ENCODE peak calls at places on chromosomes 11 and 22, in five cellular contexts. I, S, V, J and K are unnamed samples.

GRCh38 chr11:70421123-70421522 is 22.8 kb downstream of the CTTN start:
- DNase-seq in I (no peak), S (no peak), V (no peak), J (no peak), K (no peak)

GRCh38 chr11:69295995-69296889 is 2.3 kb downstream of the MYEOV start:
- DNase-seq in I (no peak), S (peak), V (peak), J (no peak), K (peak)

GRCh38 chr22:37557321-37558001 is 2.8 kb upstream of the CDC42EP1 start:
- DNase-seq in I (no peak), S (no peak), V (no peak), J (no peak), K (no peak)

GRCh38 chr11:19820100-19820499 is 107.5 kb downstream of the NAV2 start:
- DNase-seq in I (no peak), S (peak), V (no peak), J (no peak), K (no peak)

GRCh38 chr11:76083563-76084451 is 122.5 kb downstream of the WNT11 start:
- DNase-seq in I (no peak), S (peak), V (no peak), J (no peak), K (no peak)

GRCh38 chr11:11789735-11790369 is 51.9 kb upstream of the USP47 start:
- DNase-seq in I (no peak), S (peak), V (no peak), J (peak), K (no peak)

GRCh38 chr11:79498681-79499080 is 57.9 kb upstream of the TENM4 start:
- DNase-seq in I (no peak), S (no peak), V (no peak), J (no peak), K (no peak)

GRCh38 chr22:25940479-25940878 is 198.5 kb downstream of the MYO18B start:
- DNase-seq in I (no peak), S (no peak), V (no peak), J (no peak), K (no peak)

GRCh38 chr11:112322173-112322813 is 61.6 kb upstream of the PLET1 start:
- DNase-seq in I (no peak), S (no peak), V (no peak), J (no peak), K (no peak)

GRCh38 chr11:62611705-62612365 is 740 bp downstream of the EML3 start:
- DNase-seq in I (no peak), S (peak), V (no peak), J (peak), K (peak)

GRCh38 chr22:19814428-19814827 is 40.2 kb downstream of the GNB1L start:
- DNase-seq in I (no peak), S (no peak), V (no peak), J (no peak), K (no peak)

GRCh38 chr11:69587454-69588081 is 53.4 kb upstream of the CCND1 start:
- DNase-seq in I (peak), S (no peak), V (no peak), J (no peak), K (peak)

GRCh38 chr11:14537134-14537599 is 17.0 kb upstream of the PSMA1 start:
- DNase-seq in I (no peak), S (peak), V (peak), J (peak), K (peak)

GRCh38 chr11:111449696-111450479 is 62.3 kb downstream of the BTG4 start:
- DNase-seq in I (no peak), S (no peak), V (no peak), J (no peak), K (no peak)

GRCh38 chr11:126341760-126342161 is 13.7 kb upstream of the ST3GAL4 start:
- DNase-seq in I (no peak), S (peak), V (no peak), J (no peak), K (peak)

GRCh38 chr11:2940166-2940929 is 11.1 kb upstream of the PHLDA2 start:
- DNase-seq in I (peak), S (no peak), V (no peak), J (no peak), K (peak)

GRCh38 chr22:32723632-32724031 is 77.9 kb upstream of the TIMP3 start:
- DNase-seq in I (no peak), S (peak), V (peak), J (no peak), K (peak)

GRCh38 chr22:45865561-45866397 is 111.2 kb downstream of the WNT7B start:
- DNase-seq in I (no peak), S (no peak), V (no peak), J (no peak), K (no peak)

GRCh38 chr11:130115218-130115617 is 44.4 kb upstream of the ST14 start:
- DNase-seq in I (no peak), S (peak), V (no peak), J (no peak), K (no peak)

GRCh38 chr11:57287884-57288283 is 36.9 kb downstream of the TNKS1BP1 start:
- DNase-seq in I (no peak), S (no peak), V (no peak), J (no peak), K (no peak)

GRCh38 chr11:120652705-120653335 is 141.3 kb downstream of the GRIK4 start:
- DNase-seq in I (no peak), S (peak), V (no peak), J (peak), K (no peak)

GRCh38 chr11:117690484-117691205 is 106.4 kb downstream of the DSCAML1 start:
- DNase-seq in I (no peak), S (no peak), V (no peak), J (no peak), K (no peak)

GRCh38 chr11:77236901-77237300 is 64.6 kb downstream of the GDPD4 start:
- DNase-seq in I (no peak), S (no peak), V (no peak), J (no peak), K (no peak)

GRCh38 chr11:1377231-1377780 is 12.4 kb upstream of the BRSK2 start:
- DNase-seq in I (no peak), S (no peak), V (no peak), J (no peak), K (no peak)

GRCh38 chr11:65894034-65894591 is 3.6 kb downstream of the CCDC85B start:
- DNase-seq in I (no peak), S (no peak), V (peak), J (no peak), K (no peak)

GRCh38 chr11:79458712-79459111 is 17.9 kb upstream of the TENM4 start:
- DNase-seq in I (no peak), S (no peak), V (peak), J (no peak), K (no peak)

GRCh38 chr11:14906614-14907392 is 14.8 kb upstream of the CYP2R1 start:
- DNase-seq in I (no peak), S (no peak), V (no peak), J (no peak), K (no peak)

GRCh38 chr11:36015806-36016205 is 71.9 kb downstream of the LDLRAD3 start:
- DNase-seq in I (no peak), S (peak), V (no peak), J (no peak), K (no peak)

GRCh38 chr11:131951146-131951545 is 580.7 kb downstream of the NTM start:
- DNase-seq in I (no peak), S (no peak), V (no peak), J (no peak), K (no peak)

GRCh38 chr22:29609139-29609538 is 5.7 kb downstream of the NF2 start:
- DNase-seq in I (no peak), S (no peak), V (no peak), J (peak), K (no peak)

GRCh38 chr22:29606320-29606719 is 2.9 kb downstream of the NF2 start:
- DNase-seq in I (no peak), S (no peak), V (no peak), J (no peak), K (no peak)

GRCh38 chr22:29615705-29616104 is 12.3 kb downstream of the NF2 start:
- DNase-seq in I (no peak), S (no peak), V (no peak), J (no peak), K (no peak)

GRCh38 chr22:29607426-29607825 is 4.0 kb downstream of the NF2 start:
- DNase-seq in I (no peak), S (no peak), V (no peak), J (no peak), K (no peak)

DNA sequence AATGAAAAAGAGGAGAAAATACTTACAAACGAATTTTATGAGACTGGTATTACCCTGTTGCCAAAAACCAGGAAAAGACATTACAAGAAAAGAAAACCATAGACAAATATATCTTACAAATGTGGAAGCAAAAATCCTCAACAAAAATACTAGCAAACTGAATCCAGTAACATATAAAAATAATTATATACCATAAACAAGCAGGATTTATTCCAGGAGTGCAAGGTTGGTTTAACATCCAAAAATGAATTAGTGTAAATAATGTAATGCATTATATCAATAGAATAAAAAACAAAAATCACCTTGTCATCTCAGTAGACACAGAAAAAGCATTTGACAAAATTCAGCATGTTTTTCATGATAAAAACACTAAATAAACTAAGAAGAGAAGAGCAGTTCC is 7.3 kb downstream of the NF2 start:
- DNase-seq in I (no peak), S (no peak), V (no peak), J (no peak), K (no peak)
- TF ChIP-seq EZH2 in I (no peak), S (no peak), V (no peak), J (no peak), K (no peak)

GRCh38 chr22:40181323-40181722 is 3.6 kb downstream of the TNRC6B start:
- DNase-seq in I (no peak), S (no peak), V (no peak), J (no peak), K (no peak)
- H3K4me2 ChIP-seq in I (no peak), S (peak), V (no peak), J (no peak), K (no peak)

DNA sequence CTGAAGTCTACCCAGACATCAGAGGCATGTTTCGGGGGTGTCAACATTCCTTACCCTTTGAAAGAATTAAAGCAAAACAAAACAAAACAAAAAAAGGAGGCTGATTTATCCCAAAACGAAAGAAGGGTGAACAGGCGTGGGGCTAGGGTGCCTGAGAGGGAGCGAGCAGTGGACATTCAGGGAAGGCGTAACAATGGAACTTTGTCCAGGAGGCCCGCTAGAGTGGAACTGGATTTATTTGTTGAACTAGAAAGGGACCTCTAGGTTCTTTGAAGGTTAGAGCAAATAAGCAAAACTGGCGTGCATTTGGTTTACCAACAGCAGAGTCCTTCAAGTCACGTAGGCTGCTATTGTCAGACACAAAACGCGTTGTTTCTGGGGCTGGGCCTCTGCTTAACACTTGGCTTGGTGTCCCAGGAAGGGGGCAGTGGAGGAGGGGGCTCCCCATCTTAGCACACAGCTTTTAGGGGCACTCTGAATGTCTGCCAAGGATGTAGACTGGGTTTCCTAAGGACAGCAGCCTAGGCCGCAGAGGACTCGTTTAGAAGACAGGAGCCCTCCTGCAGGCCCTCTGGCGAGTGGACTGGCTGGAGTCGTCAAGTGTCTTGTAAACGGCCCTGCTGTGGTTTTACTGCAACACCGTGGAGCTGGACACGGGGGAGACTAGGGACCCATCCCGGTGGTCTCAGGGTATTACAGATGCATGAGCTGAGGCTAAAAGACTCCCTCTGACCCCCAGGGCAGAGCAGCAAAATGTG is 203.7 kb upstream of the SORL1-AS1 start:
- DNase-seq in I (no peak), S (no peak), V (no peak), J (peak), K (no peak)
- H2AFZ ChIP-seq in I (peak), S (peak), V (peak), J (peak), K (peak)

GRCh38 chr22:43891360-43892182 is at the start of gene PNPLA5:
- DNase-seq in I (no peak), S (no peak), V (no peak), J (peak), K (no peak)

GRCh38 chr22:43894122-43894521 is 2.3 kb upstream of the PNPLA5 start:
- DNase-seq in I (no peak), S (no peak), V (no peak), J (no peak), K (no peak)

GRCh38 chr22:43890901-43891331 is 897 bp downstream of the PNPLA5 start:
- DNase-seq in I (no peak), S (no peak), V (no peak), J (no peak), K (peak)

GRCh38 chr22:43893266-43893665 is 1.5 kb upstream of the PNPLA5 start:
- DNase-seq in I (no peak), S (no peak), V (no peak), J (no peak), K (no peak)

DNA sequence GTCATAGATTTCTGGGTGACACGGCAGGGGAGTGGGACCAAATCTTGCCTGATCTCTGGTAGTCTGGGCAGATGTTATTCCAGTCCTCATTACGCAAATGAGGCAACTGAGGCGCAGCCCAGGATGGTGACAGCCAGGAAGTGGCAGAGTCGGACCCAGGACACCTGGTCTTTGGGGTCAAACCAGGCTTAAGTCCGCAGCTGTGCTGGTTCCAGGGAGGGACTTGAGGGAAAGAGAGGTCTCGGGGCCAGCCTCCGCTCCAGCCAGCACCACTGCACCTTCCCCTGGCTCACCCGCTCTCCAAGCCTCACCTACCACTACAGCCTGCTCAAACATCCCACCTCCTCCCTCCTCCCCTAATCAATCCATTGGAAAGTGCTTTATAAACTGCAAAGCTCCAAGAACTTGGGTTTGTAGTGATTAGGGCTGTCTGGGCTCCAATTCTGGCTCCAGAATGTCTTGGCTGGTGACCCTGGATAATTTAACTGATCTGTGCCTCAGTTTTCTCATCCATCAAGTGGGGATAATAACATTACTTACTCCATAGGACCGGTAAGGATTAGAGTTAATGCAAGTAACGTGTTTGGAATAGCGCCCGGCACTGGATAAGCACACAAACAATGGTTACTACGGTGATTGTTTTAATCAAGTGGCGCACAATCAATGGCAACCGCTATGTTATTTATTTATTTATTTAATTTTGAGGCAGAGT is 526 bp upstream of the PNPLA5 start:
- DNase-seq in I (no peak), S (no peak), V (no peak), J (no peak), K (no peak)
- TF ChIP-seq EZH2 in I (no peak), S (peak), V (no peak), J (no peak), K (no peak)

DNA sequence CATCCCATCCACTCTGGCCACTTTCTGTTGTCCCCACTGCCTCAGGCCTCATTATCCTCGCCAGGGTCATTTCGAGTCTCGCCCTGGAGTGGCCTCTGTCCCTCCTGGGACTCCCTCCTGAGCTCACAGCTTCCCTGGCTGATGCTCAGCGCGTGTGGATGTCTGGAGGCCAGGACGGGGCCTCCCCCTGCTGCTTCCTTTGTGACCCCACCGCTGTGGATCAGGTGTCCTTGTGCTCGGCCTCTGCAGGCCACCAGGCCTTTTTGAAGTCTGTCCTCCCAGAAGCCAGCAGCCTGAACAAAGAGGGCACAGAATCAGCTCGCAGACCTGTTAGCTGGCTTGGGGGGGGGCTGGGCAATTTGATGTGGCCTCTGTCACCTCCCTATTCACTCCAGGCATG is 13.5 kb downstream of the CBX6 start:
- DNase-seq in I (no peak), S (no peak), V (no peak), J (peak), K (no peak)
- H3K4me2 ChIP-seq in I (no peak), S (no peak), V (no peak), J (peak), K (no peak)

GRCh38 chr11:119533931-119534694 is 111.1 kb upstream of the THY1 start:
- DNase-seq in I (peak), S (peak), V (peak), J (peak), K (peak)
- H2AFZ ChIP-seq in I (no peak), S (no peak), V (no peak), J (no peak), K (no peak)

GRCh38 chr11:128888034-128888985 is 2.8 kb upstream of the KCNJ5 start:
- DNase-seq in I (no peak), S (no peak), V (no peak), J (peak), K (peak)

GRCh38 chr11:128891410-128891861 is 280 bp downstream of the KCNJ5 start:
- DNase-seq in I (no peak), S (peak), V (no peak), J (no peak), K (peak)

GRCh38 chr11:128890543-128891409 is at the start of gene KCNJ5:
- DNase-seq in I (no peak), S (no peak), V (no peak), J (peak), K (peak)

GRCh38 chr11:128890216-128890542 is 977 bp upstream of the KCNJ5 start:
- DNase-seq in I (no peak), S (no peak), V (no peak), J (no peak), K (no peak)

DNA sequence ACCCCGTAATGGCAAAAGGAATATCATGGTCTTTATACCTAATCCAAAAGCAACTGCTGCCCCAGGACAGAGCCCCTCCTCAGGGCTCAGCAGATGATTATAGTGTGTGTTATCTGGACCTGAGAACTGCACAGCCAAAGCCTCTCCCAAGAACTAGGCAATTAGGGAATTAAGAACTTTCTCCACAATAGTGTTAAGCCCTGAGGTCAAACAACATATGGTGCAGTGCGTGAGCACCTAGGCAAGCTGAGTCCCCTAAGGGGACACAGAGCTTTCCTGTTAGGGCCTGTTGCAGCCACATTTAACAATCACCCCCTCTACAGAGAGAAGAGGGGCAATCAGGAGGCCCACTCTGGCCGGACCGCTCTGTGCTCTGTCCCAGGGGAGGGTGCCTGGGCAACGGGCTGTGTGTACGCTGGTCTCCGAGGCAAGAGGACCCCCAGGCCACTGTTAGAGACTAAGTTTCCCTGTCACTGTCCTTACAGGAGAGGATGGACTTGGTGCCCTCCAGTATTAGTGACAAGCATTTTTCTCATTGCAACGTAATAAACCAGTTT is 1.4 kb upstream of the KCNJ5 start:
- DNase-seq in I (no peak), S (no peak), V (no peak), J (peak), K (no peak)
- TF ChIP-seq EZH2 in I (no peak), S (no peak), V (no peak), J (no peak), K (no peak)